ENCODE peak calls at places on chromosomes 3 and 15, in five cellular contexts. C, D, W, X and N are unnamed samples.

GRCh38 chr3:15875016-15875689 is 77.4 kb upstream of the ANKRD28 start:
- DNase-seq in C (no peak), D (no peak), W (no peak), X (no peak), N (no peak)

GRCh38 chr3:193744048-193744821 is 151.2 kb downstream of the OPA1 start:
- DNase-seq in C (no peak), D (peak), W (no peak), X (peak), N (no peak)

GRCh38 chr15:84737005-84737404 is 11.4 kb upstream of the ZNF592 start:
- DNase-seq in C (no peak), D (no peak), W (no peak), X (no peak), N (no peak)

GRCh38 chr3:124429129-124429815 is 301.0 kb upstream of the UMPS start:
- DNase-seq in C (no peak), D (peak), W (no peak), X (no peak), N (peak)

GRCh38 chr15:59995568-59996349 is 8.4 kb upstream of the FOXB1 start:
- DNase-seq in C (no peak), D (no peak), W (no peak), X (no peak), N (no peak)

GRCh38 chr15:76337739-76338554 is 1.4 kb downstream of the ISL2 start:
- DNase-seq in C (peak), D (no peak), W (no peak), X (no peak), N (no peak)

GRCh38 chr3:140128217-140129137 is 193.5 kb downstream of the CLSTN2 start:
- DNase-seq in C (peak), D (peak), W (no peak), X (peak), N (no peak)

GRCh38 chr15:92616621-92617179 is 38.9 kb downstream of the FAM174B start:
- DNase-seq in C (no peak), D (no peak), W (peak), X (peak), N (peak)

GRCh38 chr15:66080791-66081475 is 172.6 kb downstream of the MEGF11 start:
- DNase-seq in C (peak), D (peak), W (peak), X (no peak), N (no peak)

DNA sequence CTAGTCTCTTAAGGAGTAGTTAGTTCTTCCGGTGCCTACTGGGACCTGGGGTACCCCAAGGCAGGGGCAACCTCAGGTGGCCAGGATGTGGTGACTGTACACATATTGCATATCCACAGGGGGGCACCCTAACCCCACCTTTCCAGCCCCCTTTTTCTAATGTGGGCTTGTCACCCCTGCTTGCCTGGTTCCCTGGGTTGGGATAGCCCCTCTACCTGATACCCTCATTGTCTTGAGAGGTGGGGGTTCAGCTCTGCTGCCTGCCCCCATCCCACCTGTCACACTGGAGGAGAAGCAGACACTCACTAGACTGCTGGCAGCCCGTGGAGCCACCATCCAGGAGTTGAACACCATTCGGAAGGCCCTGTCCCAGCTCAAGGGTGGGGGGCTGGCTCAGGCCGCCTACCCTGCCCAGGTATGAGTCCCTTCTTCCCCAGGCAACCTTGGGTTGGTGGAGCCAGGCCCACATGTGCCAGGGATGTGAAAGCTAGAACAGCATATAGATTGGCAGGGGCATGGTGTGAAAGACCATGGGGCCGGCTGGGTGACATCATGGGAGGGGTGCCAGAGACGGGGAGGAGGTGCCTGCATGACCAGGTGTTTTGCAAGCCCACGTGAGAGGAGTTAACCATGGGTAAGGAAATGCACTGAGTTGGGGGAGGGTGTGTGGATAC is 4.0 kb downstream of the GLYCTK start:
- DNase-seq in C (peak), D (no peak), W (peak), X (no peak), N (no peak)
- TF ChIP-seq CTCF in C (peak), D (peak), W (no peak), X (no peak), N (no peak)

DNA sequence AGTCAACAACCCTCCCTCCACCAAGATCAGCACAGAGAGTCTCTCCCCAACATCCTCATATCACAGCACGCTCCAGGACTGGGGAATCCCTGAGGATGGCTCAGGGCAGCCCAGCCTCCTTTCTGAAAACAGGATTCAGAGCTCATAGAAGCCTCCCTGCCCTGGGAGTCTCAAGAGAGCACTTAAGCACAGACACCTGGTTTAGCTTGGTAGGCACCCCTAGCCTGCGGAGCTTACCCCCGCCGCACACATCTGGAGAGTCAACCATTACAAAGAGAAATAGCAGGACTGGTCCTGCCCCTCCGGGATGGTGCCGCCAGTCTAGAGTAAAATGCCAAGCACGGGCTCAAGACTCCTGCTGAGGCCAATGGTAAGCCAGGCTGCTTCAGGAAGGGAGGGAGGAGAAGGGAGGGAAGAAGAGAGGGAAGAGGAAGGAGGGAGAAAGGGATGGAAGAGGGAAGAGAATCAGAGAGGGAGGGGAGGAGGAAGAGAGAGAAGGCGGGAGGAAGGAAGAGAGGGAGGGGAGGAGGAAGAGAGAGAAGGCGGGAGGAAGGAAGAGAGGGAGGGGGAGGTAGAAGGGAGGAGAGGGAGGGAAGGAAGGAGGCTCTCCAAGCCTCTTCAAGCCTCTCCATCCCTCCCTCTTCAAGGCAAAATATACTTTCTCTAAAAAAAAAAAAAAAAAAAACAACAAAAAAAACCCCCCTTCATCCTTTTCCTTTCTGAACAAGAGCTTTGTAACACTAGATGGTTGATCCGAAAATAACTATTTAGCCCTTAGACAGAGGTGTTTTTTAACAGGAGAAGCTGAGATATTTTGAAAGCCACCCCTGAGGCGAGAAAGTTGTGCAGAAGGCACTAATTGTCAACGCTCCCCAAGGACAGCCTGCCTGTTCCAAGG is 278.6 kb upstream of the TLE3 start:
- DNase-seq in C (no peak), D (no peak), W (peak), X (peak), N (no peak)
- H3K4me3 ChIP-seq in C (no peak), D (no peak), W (peak), X (no peak), N (no peak)

DNA sequence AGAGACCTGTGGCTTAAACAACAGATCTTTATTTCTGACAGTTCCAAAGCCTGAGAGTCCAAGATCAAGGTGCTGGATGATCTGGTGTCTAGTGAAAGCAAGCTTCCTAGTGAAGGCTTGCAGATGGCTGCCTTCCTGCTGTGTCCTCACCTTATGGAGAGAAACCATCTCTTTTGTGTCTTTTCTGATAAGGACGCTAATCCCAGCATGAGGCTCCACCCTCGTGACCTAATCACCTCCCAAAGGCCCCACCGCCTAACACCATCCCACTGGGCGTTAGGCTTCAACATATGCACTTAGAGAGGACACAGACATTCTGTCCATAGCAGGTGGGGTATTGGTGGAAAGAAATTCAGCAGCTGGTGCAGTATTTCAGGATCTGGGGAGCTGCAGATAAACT is 19.8 kb upstream of the LYSMD4 start:
- DNase-seq in C (no peak), D (no peak), W (no peak), X (no peak), N (no peak)
- TF ChIP-seq POLR2A in C (no peak), D (no peak), W (no peak), X (no peak), N (no peak)

DNA sequence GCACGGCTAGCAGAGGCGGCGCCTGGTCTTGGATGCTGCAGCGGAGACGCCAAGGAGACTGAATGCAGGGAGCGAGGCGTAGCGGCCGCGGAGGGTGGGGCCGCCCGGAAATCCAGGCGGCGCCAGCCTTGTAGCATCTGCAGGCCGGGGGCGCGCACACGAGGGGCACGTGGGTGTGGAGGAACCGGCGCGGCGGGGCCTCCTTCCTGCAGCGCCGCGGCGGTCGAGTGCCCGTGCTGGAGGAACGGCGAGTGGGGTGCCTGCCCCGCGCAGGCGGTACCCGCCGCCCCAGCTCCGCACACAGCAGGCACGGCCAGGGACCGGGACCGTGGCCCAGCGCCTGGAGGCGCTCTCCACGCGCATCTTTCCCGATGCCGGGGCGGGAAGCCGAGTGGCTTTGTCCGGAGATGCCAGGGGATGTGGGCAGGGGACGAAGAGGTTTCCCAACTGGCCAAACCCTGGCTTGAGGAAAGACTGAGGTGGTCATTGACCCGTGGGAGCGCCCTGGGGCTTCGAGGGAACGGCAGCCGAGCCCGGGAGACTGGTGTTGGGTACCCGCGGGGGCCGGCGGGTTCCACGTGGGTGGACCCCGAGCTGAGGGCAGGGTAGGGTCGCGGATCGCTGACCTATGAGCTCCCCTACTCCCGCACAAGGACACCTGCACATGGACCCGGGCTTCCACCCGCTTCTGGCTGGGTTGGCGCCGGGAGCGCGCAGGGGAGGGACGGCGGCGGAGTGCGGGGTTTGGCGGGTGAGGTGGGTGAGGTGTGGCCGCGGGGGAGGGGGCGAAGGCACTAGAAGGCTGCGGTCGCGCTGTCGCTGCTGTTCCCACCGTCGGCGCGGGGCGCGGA is 246.4 kb upstream of the TOPAZ1 start:
- DNase-seq in C (no peak), D (no peak), W (no peak), X (no peak), N (no peak)
- TF ChIP-seq CTCF in C (no peak), D (peak), W (no peak), X (no peak), N (no peak)